ENCODE peak calls at places on chromosomes 3 and 15, in nine cellular contexts. L is RCC 7860, W is NCI-H69, U is NCI-H510A treated with DMSO at 0.1 percent for 48 hours, X is psoas muscle, C is MV-4-11, Q is hippocampal formation, Y is caudate nucleus, D is progenitor cell of endocrine pancreas. R is an unnamed sample.

GRCh38 chr3:188157971-188158370 is 4.0 kb downstream of the LPP start:
- DNase-seq in L (no peak), U (no peak), D (no peak), C (no peak), Q (no peak), Y (no peak), W (no peak), X (no peak), R (no peak)

GRCh38 chr3:106825962-106826605 is 551.2 kb upstream of the CCDC54 start:
- DNase-seq in W (no peak), L (no peak), X (no peak), D (no peak), C (no peak), Y (no peak), U (no peak), Q (no peak), R (peak)

GRCh38 chr3:124628865-124629264 is 101.4 kb upstream of the UMPS start:
- DNase-seq in L (no peak), Y (no peak), D (no peak), Q (no peak), C (no peak), U (no peak), W (no peak), X (no peak), R (no peak)

GRCh38 chr15:95459288-95459687 is 871.2 kb upstream of the NR2F2 start:
- DNase-seq in Y (no peak), X (no peak), D (no peak), C (no peak), W (no peak), U (no peak), Q (no peak), L (no peak), R (no peak)

GRCh38 chr3:185734725-185735096 is 90.1 kb downstream of the IGF2BP2 start:
- DNase-seq in U (no peak), Q (no peak), W (no peak), L (no peak), Y (no peak), X (no peak), D (no peak), C (no peak), R (no peak)

GRCh38 chr3:12832350-12833225 is 8.8 kb downstream of the RPL32 start:
- DNase-seq in L (no peak), Q (no peak), U (no peak), X (no peak), Y (no peak), C (no peak), D (no peak), W (no peak), R (no peak)

GRCh38 chr3:192026656-192027055 is 565.7 kb downstream of the PYDC2 start:
- DNase-seq in U (no peak), C (no peak), D (no peak), Q (no peak), L (peak), Y (no peak), W (no peak), X (no peak), R (no peak)

GRCh38 chr3:129460155-129460554 is 20.1 kb downstream of the IFT122 start:
- DNase-seq in Q (no peak), C (no peak), L (no peak), D (no peak), X (no peak), Y (no peak), W (no peak), U (no peak), R (no peak)

GRCh38 chr15:50116477-50116876 is 2.6 kb downstream of the ATP8B4 start:
- DNase-seq in C (peak), W (peak), Q (no peak), U (no peak), X (no peak), D (no peak), Y (no peak), L (peak), R (no peak)

GRCh38 chr3:142168514-142168913 is 19.2 kb upstream of the TFDP2 start:
- DNase-seq in W (no peak), U (no peak), Y (no peak), D (no peak), C (no peak), X (no peak), L (no peak), Q (no peak), R (no peak)

GRCh38 chr3:65412591-65412990 is 626.1 kb downstream of the MAGI1 start:
- DNase-seq in X (peak), C (no peak), D (no peak), Q (no peak), L (peak), W (peak), Y (no peak), U (peak), R (no peak)

GRCh38 chr3:98897701-98898100 is 3.8 kb downstream of the DCBLD2 start:
- DNase-seq in D (no peak), C (no peak), Y (no peak), W (no peak), X (no peak), L (no peak), Q (no peak), U (no peak), R (no peak)

GRCh38 chr3:46939578-46940405 is 36.8 kb downstream of the CCDC12 start:
- DNase-seq in U (no peak), Y (no peak), L (no peak), X (peak), Q (no peak), C (no peak), D (no peak), W (no peak), R (no peak)

GRCh38 chr15:26838742-26839460 is 28.0 kb upstream of the GABRA5 start:
- DNase-seq in Q (no peak), C (no peak), W (peak), X (no peak), D (no peak), Y (no peak), U (no peak), L (no peak), R (no peak)

GRCh38 chr3:17023006-17023664 is 138.4 kb downstream of the PLCL2 start:
- DNase-seq in X (no peak), U (no peak), L (no peak), D (no peak), W (no peak), Q (no peak), C (no peak), Y (no peak), R (no peak)

GRCh38 chr3:142319094-142319493 is 93.7 kb upstream of the GK5 start:
- DNase-seq in D (no peak), X (no peak), Q (no peak), U (no peak), W (no peak), C (no peak), L (peak), Y (no peak), R (no peak)

GRCh38 chr3:152243301-152243711 is 25.4 kb upstream of the MBNL1 start:
- DNase-seq in U (no peak), C (no peak), W (no peak), Q (no peak), L (no peak), D (no peak), Y (no peak), X (no peak), R (no peak)

GRCh38 chr15:24678485-24678884 is 2.9 kb downstream of the NPAP1 start:
- DNase-seq in X (no peak), U (no peak), D (no peak), Y (no peak), Q (no peak), C (no peak), L (no peak), W (no peak), R (no peak)

R was measured in AG04450.